ENCODE peak calls at places on chromosomes 16 and 17, in ten cellular contexts. One of them, this sample, is unnamed.

GRCh38 chr16:1706386-1707192 is 594 bp downstream of the MAPK8IP3 start:
- DNase-seq in lower lobe of right lung: no peak
- DNase-seq in NB4: peak; percentile 48
- DNase-seq in mammary epithelial cell: no peak
- DNase-seq in GM06990: no peak
- DNase-seq in bronchial epithelial cell: no peak
- DNase-seq in cardiac fibroblast: peak; percentile 34
- DNase-seq in dorsolateral prefrontal cortex: no peak
- DNase-seq in PC-3: no peak
- DNase-seq in heart left ventricle: no peak
- DNase-seq in this sample: peak; percentile 41

GRCh38 chr17:57665128-57665527 is 80.0 kb downstream of the CCDC182 start:
- DNase-seq in NB4: no peak
- DNase-seq in PC-3: no peak
- DNase-seq in GM06990: no peak
- DNase-seq in cardiac fibroblast: no peak
- DNase-seq in heart left ventricle: no peak
- DNase-seq in mammary epithelial cell: no peak
- DNase-seq in bronchial epithelial cell: no peak
- DNase-seq in lower lobe of right lung: no peak
- DNase-seq in dorsolateral prefrontal cortex: peak; percentile 37
- DNase-seq in this sample: no peak

GRCh38 chr16:79601978-79602609 is 1.6 kb upstream of the MAF start:
- DNase-seq in bronchial epithelial cell: peak; percentile 74
- DNase-seq in PC-3: peak; percentile 55
- DNase-seq in mammary epithelial cell: peak; percentile 72
- DNase-seq in cardiac fibroblast: peak; percentile 82
- DNase-seq in NB4: peak; percentile 74
- DNase-seq in lower lobe of right lung: peak; percentile 66
- DNase-seq in dorsolateral prefrontal cortex: peak; percentile 75
- DNase-seq in GM06990: peak; percentile 8
- DNase-seq in heart left ventricle: peak; percentile 84
- DNase-seq in this sample: peak; percentile 35

GRCh38 chr17:17243163-17243562 is 6.2 kb upstream of the FLCN start:
- DNase-seq in PC-3: no peak
- DNase-seq in NB4: no peak
- DNase-seq in dorsolateral prefrontal cortex: no peak
- DNase-seq in mammary epithelial cell: no peak
- DNase-seq in heart left ventricle: no peak
- DNase-seq in lower lobe of right lung: no peak
- DNase-seq in bronchial epithelial cell: no peak
- DNase-seq in GM06990: no peak
- DNase-seq in cardiac fibroblast: no peak
- DNase-seq in this sample: no peak

GRCh38 chr17:50904522-50905459 is 38.6 kb upstream of the TOB1 start:
- DNase-seq in PC-3: peak; percentile 34
- DNase-seq in heart left ventricle: no peak
- DNase-seq in lower lobe of right lung: peak; percentile 63
- DNase-seq in NB4: no peak
- DNase-seq in cardiac fibroblast: peak; percentile 51
- DNase-seq in bronchial epithelial cell: no peak
- DNase-seq in GM06990: no peak
- DNase-seq in mammary epithelial cell: no peak
- DNase-seq in dorsolateral prefrontal cortex: peak; percentile 51
- DNase-seq in this sample: peak; percentile 44

GRCh38 chr16:11136600-11136999 is 119.4 kb downstream of the SOCS1 start:
- DNase-seq in GM06990: no peak
- DNase-seq in dorsolateral prefrontal cortex: no peak
- DNase-seq in cardiac fibroblast: peak; percentile 55
- DNase-seq in lower lobe of right lung: no peak
- DNase-seq in bronchial epithelial cell: no peak
- DNase-seq in PC-3: peak; percentile 55
- DNase-seq in NB4: peak; percentile 35
- DNase-seq in mammary epithelial cell: peak; percentile 24
- DNase-seq in heart left ventricle: peak; percentile 71
- DNase-seq in this sample: peak; percentile 86

GRCh38 chr17:10992097-10992496 is 154.2 kb upstream of the PIRT start:
- DNase-seq in bronchial epithelial cell: no peak
- DNase-seq in dorsolateral prefrontal cortex: no peak
- DNase-seq in PC-3: no peak
- DNase-seq in lower lobe of right lung: no peak
- DNase-seq in heart left ventricle: no peak
- DNase-seq in GM06990: no peak
- DNase-seq in cardiac fibroblast: no peak
- DNase-seq in NB4: no peak
- DNase-seq in mammary epithelial cell: no peak
- DNase-seq in this sample: no peak

GRCh38 chr17:10683853-10684252 is 13.5 kb downstream of the SCO1 start:
- DNase-seq in cardiac fibroblast: peak; percentile 57
- DNase-seq in dorsolateral prefrontal cortex: no peak
- DNase-seq in mammary epithelial cell: peak; percentile 11
- DNase-seq in NB4: peak; percentile 51
- DNase-seq in heart left ventricle: no peak
- DNase-seq in PC-3: peak; percentile 33
- DNase-seq in bronchial epithelial cell: peak; percentile 47
- DNase-seq in lower lobe of right lung: no peak
- DNase-seq in GM06990: no peak
- DNase-seq in this sample: no peak

GRCh38 chr17:50184057-50184456 is 17.4 kb downstream of the COL1A1 start:
- DNase-seq in PC-3: no peak
- DNase-seq in lower lobe of right lung: no peak
- DNase-seq in cardiac fibroblast: no peak
- DNase-seq in bronchial epithelial cell: no peak
- DNase-seq in heart left ventricle: no peak
- DNase-seq in NB4: peak; percentile 57
- DNase-seq in mammary epithelial cell: no peak
- DNase-seq in GM06990: no peak
- DNase-seq in dorsolateral prefrontal cortex: no peak
- DNase-seq in this sample: no peak

GRCh38 chr17:67578058-67578457 is 139.7 kb upstream of the NOL11 start:
- DNase-seq in GM06990: peak; percentile 64
- DNase-seq in dorsolateral prefrontal cortex: no peak
- DNase-seq in mammary epithelial cell: no peak
- DNase-seq in bronchial epithelial cell: no peak
- DNase-seq in lower lobe of right lung: no peak
- DNase-seq in cardiac fibroblast: no peak
- DNase-seq in heart left ventricle: no peak
- DNase-seq in PC-3: no peak
- DNase-seq in NB4: no peak
- DNase-seq in this sample: no peak

GRCh38 chr17:33942414-33942813 is 312.7 kb upstream of the CCL2 start:
- DNase-seq in heart left ventricle: no peak
- DNase-seq in bronchial epithelial cell: no peak
- DNase-seq in NB4: no peak
- DNase-seq in PC-3: no peak
- DNase-seq in dorsolateral prefrontal cortex: no peak
- DNase-seq in lower lobe of right lung: no peak
- DNase-seq in cardiac fibroblast: no peak
- DNase-seq in mammary epithelial cell: no peak
- DNase-seq in GM06990: no peak
- DNase-seq in this sample: no peak

GRCh38 chr17:4710693-4711634 is 532 bp downstream of the ARRB2 start:
- DNase-seq in GM06990: no peak
- DNase-seq in lower lobe of right lung: peak; percentile 70
- DNase-seq in cardiac fibroblast: no peak
- DNase-seq in NB4: peak; percentile 87
- DNase-seq in PC-3: no peak
- DNase-seq in dorsolateral prefrontal cortex: no peak
- DNase-seq in heart left ventricle: no peak
- DNase-seq in mammary epithelial cell: no peak
- DNase-seq in bronchial epithelial cell: no peak
- DNase-seq in this sample: no peak

GRCh38 chr16:55257971-55258613 is 65.9 kb upstream of the IRX6 start:
- DNase-seq in mammary epithelial cell: peak; percentile 46
- DNase-seq in cardiac fibroblast: peak; percentile 49
- DNase-seq in PC-3: peak; percentile 31
- DNase-seq in dorsolateral prefrontal cortex: no peak
- DNase-seq in bronchial epithelial cell: peak; percentile 57
- DNase-seq in heart left ventricle: peak; percentile 23
- DNase-seq in GM06990: peak; percentile 63
- DNase-seq in NB4: peak; percentile 74
- DNase-seq in lower lobe of right lung: peak; percentile 71
- DNase-seq in this sample: peak; percentile 64

GRCh38 chr16:50024684-50025543 is at the start of gene CNEP1R1:
- DNase-seq in dorsolateral prefrontal cortex: peak; percentile 94
- DNase-seq in NB4: peak; percentile 98
- DNase-seq in heart left ventricle: peak; percentile 95
- DNase-seq in cardiac fibroblast: peak; percentile 98
- DNase-seq in mammary epithelial cell: peak; percentile 97
- DNase-seq in GM06990: peak; percentile 95
- DNase-seq in bronchial epithelial cell: peak; percentile 89
- DNase-seq in PC-3: peak; percentile 93
- DNase-seq in lower lobe of right lung: peak; percentile 94
- DNase-seq in this sample: peak; percentile 87

GRCh38 chr16:50025544-50025931 is 513 bp downstream of the CNEP1R1 start:
- DNase-seq in mammary epithelial cell: peak; percentile 33
- DNase-seq in dorsolateral prefrontal cortex: no peak
- DNase-seq in cardiac fibroblast: peak; percentile 13
- DNase-seq in NB4: peak; percentile 52
- DNase-seq in heart left ventricle: no peak
- DNase-seq in lower lobe of right lung: no peak
- DNase-seq in bronchial epithelial cell: peak; percentile 23
- DNase-seq in GM06990: peak; percentile 39
- DNase-seq in PC-3: peak; percentile 3
- DNase-seq in this sample: no peak

GRCh38 chr16:50021509-50021908 is 3.5 kb upstream of the CNEP1R1 start:
- DNase-seq in mammary epithelial cell: peak; percentile 3
- DNase-seq in GM06990: no peak
- DNase-seq in PC-3: no peak
- DNase-seq in heart left ventricle: no peak
- DNase-seq in bronchial epithelial cell: no peak
- DNase-seq in lower lobe of right lung: no peak
- DNase-seq in NB4: peak; percentile 50
- DNase-seq in dorsolateral prefrontal cortex: no peak
- DNase-seq in cardiac fibroblast: peak; percentile 10
- DNase-seq in this sample: no peak

GRCh38 chr16:50024207-50024606 is 818 bp upstream of the CNEP1R1 start:
- DNase-seq in lower lobe of right lung: no peak
- DNase-seq in GM06990: no peak
- DNase-seq in mammary epithelial cell: no peak
- DNase-seq in NB4: no peak
- DNase-seq in bronchial epithelial cell: no peak
- DNase-seq in cardiac fibroblast: no peak
- DNase-seq in heart left ventricle: no peak
- DNase-seq in PC-3: no peak
- DNase-seq in dorsolateral prefrontal cortex: no peak
- DNase-seq in this sample: no peak

DNA sequence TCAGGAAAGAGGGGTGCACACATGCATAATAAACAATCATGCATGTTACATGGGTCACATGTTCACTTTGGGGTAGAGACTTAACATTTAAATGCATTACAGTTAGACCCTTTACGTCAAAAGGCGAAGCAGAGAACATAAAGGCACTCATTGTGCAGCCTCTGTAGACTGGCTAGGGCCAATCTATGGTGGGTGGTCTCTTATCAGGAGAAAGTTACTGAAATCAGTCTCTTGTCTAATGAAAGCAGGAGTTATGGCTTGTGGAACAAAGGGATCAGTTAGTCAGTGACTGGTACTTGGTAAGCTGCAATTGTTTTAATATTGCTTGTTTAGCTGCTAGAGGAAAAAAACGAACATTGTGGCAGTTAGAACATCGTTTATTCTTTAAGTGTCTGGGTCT is 1.4 kb upstream of the CNEP1R1 start:
- DNase-seq in mammary epithelial cell: no peak
- DNase-seq in lower lobe of right lung: no peak
- DNase-seq in dorsolateral prefrontal cortex: no peak
- DNase-seq in PC-3: no peak
- DNase-seq in heart left ventricle: no peak
- DNase-seq in bronchial epithelial cell: no peak
- DNase-seq in NB4: no peak
- DNase-seq in GM06990: no peak
- DNase-seq in cardiac fibroblast: no peak
- DNase-seq in this sample: no peak
- H3K4me3 ChIP-seq in mammary epithelial cell: no peak overlapping the region
- H3K4me3 ChIP-seq in lower lobe of right lung: no peak overlapping the region
- H3K4me3 ChIP-seq in dorsolateral prefrontal cortex: no peak overlapping the region
- H3K4me3 ChIP-seq in PC-3: no peak overlapping the region
- H3K4me3 ChIP-seq in heart left ventricle: no peak overlapping the region
- H3K4me3 ChIP-seq in bronchial epithelial cell: no peak overlapping the region
- H3K4me3 ChIP-seq in NB4: no peak overlapping the region
- H3K4me3 ChIP-seq in GM06990: no peak overlapping the region
- H3K4me3 ChIP-seq in cardiac fibroblast: no peak overlapping the region
- H3K4me3 ChIP-seq in this sample: no peak overlapping the region

DNA sequence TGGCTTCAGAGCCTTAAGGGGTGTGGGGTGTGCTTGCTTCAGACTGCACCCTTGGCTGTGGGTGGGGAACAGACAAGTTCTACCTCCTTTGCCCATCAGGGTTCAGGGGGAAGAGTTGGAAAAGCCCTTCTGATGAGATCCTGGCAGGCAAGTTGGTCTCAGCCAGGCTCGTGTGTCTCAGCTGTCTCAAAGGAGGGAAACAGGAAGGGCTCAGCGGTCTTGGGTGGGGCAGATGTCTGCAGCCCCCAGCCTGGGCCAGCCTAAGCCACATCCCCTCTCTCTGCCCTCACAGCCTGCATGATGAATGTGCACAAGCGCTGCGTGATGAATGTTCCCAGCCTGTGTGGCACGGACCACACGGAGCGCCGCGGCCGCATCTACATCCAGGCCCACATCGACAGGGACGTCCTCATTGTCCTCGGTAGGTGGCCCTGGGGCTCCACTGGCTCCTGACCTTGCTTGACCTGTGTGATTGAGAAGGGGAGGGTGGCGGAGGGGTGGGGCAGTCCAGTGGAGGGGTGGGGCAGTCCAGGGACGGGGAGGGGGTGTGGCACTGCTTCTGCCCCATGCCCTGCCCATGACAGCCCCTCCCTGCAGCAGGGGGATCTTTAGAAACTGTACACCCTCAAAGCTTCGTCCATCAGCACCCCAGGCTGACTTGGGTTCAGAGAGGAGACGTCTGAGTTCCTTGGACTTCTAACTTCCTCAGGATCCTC is 199.5 kb downstream of the PRKCB start:
- DNase-seq in mammary epithelial cell: no peak
- DNase-seq in PC-3: no peak
- DNase-seq in NB4: no peak
- DNase-seq in bronchial epithelial cell: no peak
- DNase-seq in dorsolateral prefrontal cortex: no peak
- DNase-seq in heart left ventricle: no peak
- DNase-seq in lower lobe of right lung: no peak
- DNase-seq in GM06990: no peak
- DNase-seq in cardiac fibroblast: no peak
- DNase-seq in this sample: no peak
- H3K4me3 ChIP-seq in mammary epithelial cell: no peak overlapping the region
- H3K4me3 ChIP-seq in PC-3: no peak overlapping the region
- H3K4me3 ChIP-seq in NB4: no peak overlapping the region
- H3K4me3 ChIP-seq in bronchial epithelial cell: no peak overlapping the region
- H3K4me3 ChIP-seq in dorsolateral prefrontal cortex: no peak overlapping the region
- H3K4me3 ChIP-seq in heart left ventricle: no peak overlapping the region
- H3K4me3 ChIP-seq in lower lobe of right lung: no peak overlapping the region
- H3K4me3 ChIP-seq in GM06990: no peak overlapping the region
- H3K4me3 ChIP-seq in cardiac fibroblast: no peak overlapping the region
- H3K4me3 ChIP-seq in this sample: no peak overlapping the region

GRCh38 chr16:67423634-67424575 is 7.0 kb upstream of the HSD11B2 start:
- DNase-seq in heart left ventricle: no peak
- DNase-seq in bronchial epithelial cell: no peak
- DNase-seq in lower lobe of right lung: no peak
- DNase-seq in mammary epithelial cell: no peak
- DNase-seq in dorsolateral prefrontal cortex: no peak
- DNase-seq in NB4: peak; percentile 37
- DNase-seq in PC-3: no peak
- DNase-seq in cardiac fibroblast: no peak
- DNase-seq in GM06990: no peak
- DNase-seq in this sample: no peak
- H3K4me3 ChIP-seq in heart left ventricle: no peak overlapping the region
- H3K4me3 ChIP-seq in bronchial epithelial cell: no peak overlapping the region
- H3K4me3 ChIP-seq in lower lobe of right lung: no peak overlapping the region
- H3K4me3 ChIP-seq in mammary epithelial cell: no peak overlapping the region
- H3K4me3 ChIP-seq in dorsolateral prefrontal cortex: no peak overlapping the region
- H3K4me3 ChIP-seq in NB4: no peak overlapping the region
- H3K4me3 ChIP-seq in PC-3: no peak overlapping the region
- H3K4me3 ChIP-seq in cardiac fibroblast: no peak overlapping the region
- H3K4me3 ChIP-seq in GM06990: no peak overlapping the region
- H3K4me3 ChIP-seq in this sample: no peak overlapping the region

GRCh38 chr17:39173539-39174274 is 7.7 kb upstream of the ARL5C start:
- DNase-seq in heart left ventricle: no peak
- DNase-seq in mammary epithelial cell: no peak
- DNase-seq in GM06990: no peak
- DNase-seq in cardiac fibroblast: no peak
- DNase-seq in lower lobe of right lung: no peak
- DNase-seq in dorsolateral prefrontal cortex: no peak
- DNase-seq in bronchial epithelial cell: no peak
- DNase-seq in PC-3: no peak
- DNase-seq in NB4: no peak
- DNase-seq in this sample: no peak
- H3K4me3 ChIP-seq in heart left ventricle: no peak overlapping the region
- H3K4me3 ChIP-seq in mammary epithelial cell: no peak overlapping the region
- H3K4me3 ChIP-seq in GM06990: no peak overlapping the region
- H3K4me3 ChIP-seq in cardiac fibroblast: no peak overlapping the region
- H3K4me3 ChIP-seq in lower lobe of right lung: no peak overlapping the region
- H3K4me3 ChIP-seq in dorsolateral prefrontal cortex: no peak overlapping the region
- H3K4me3 ChIP-seq in bronchial epithelial cell: no peak overlapping the region
- H3K4me3 ChIP-seq in PC-3: no peak overlapping the region
- H3K4me3 ChIP-seq in NB4: no peak overlapping the region
- H3K4me3 ChIP-seq in this sample: no peak overlapping the region